ENCODE peak calls at places on chromosomes 13 and 19, in four cellular contexts. Y is aorta, U is upper lobe of right lung, O is SJSA1. S is an unnamed sample.

GRCh38 chr19:50835103-50835784 is 1.9 kb upstream of the KLK15 start:
- DNase-seq in Y (no peak), U (no peak), O (no peak), S (no peak)

GRCh38 chr13:112053744-112054615 is 13.0 kb upstream of the SOX1 start:
- DNase-seq in Y (no peak), U (no peak), O (peak), S (no peak)

GRCh38 chr13:95485045-95485517 is 67.4 kb upstream of the CLDN10 start:
- DNase-seq in Y (no peak), U (no peak), O (no peak), S (no peak)

GRCh38 chr19:49555600-49556411 is 24.6 kb downstream of the NOSIP start:
- DNase-seq in Y (peak), U (peak), O (no peak), S (peak)

GRCh38 chr13:51222510-51223283 is 499 bp downstream of the FAM124A start:
- DNase-seq in Y (no peak), U (no peak), O (no peak), S (no peak)

GRCh38 chr19:27392027-27392632 is 1820.8 kb downstream of the UQCRFS1 start:
- DNase-seq in Y (no peak), U (peak), O (peak), S (no peak)

GRCh38 chr19:39133431-39134270 is 8.1 kb downstream of the PAK4 start:
- DNase-seq in Y (no peak), U (peak), O (no peak), S (no peak)

GRCh38 chr13:95660981-95661581 is 15.9 kb upstream of the DNAJC3 start:
- DNase-seq in Y (no peak), U (no peak), O (no peak), S (no peak)

GRCh38 chr19:33000910-33001309 is 28.9 kb downstream of the FAAP24 start:
- DNase-seq in Y (no peak), U (no peak), O (no peak), S (no peak)

GRCh38 chr19:8396563-8397203 is 6.5 kb downstream of the RAB11B start:
- DNase-seq in Y (peak), U (peak), O (peak), S (peak)

GRCh38 chr19:33143897-33144405 is 12.0 kb downstream of the WDR88 start:
- DNase-seq in Y (peak), U (peak), O (peak), S (peak)

GRCh38 chr19:5470264-5470671 is 15.1 kb downstream of the ZNRF4 start:
- DNase-seq in Y (no peak), U (no peak), O (no peak), S (no peak)

GRCh38 chr19:3867971-3868769 is 668 bp downstream of the ZFR2 start:
- DNase-seq in Y (no peak), U (no peak), O (no peak), S (no peak)

GRCh38 chr13:34308725-34309124 is 490.8 kb downstream of the RFC3 start:
- DNase-seq in Y (no peak), U (no peak), O (no peak), S (no peak)

GRCh38 chr19:40285353-40286234 is 449 bp upstream of the AKT2 start:
- DNase-seq in Y (peak), U (peak), O (peak), S (peak)

GRCh38 chr19:5148794-5149190 is 179.9 kb downstream of the KDM4B start:
- DNase-seq in Y (peak), U (peak), O (no peak), S (no peak)

GRCh38 chr19:2046046-2046907 is 4.8 kb downstream of the MKNK2 start:
- DNase-seq in Y (peak), U (no peak), O (peak), S (no peak)
- H3K27ac ChIP-seq in Y (no peak), U (peak), O (no peak), S (no peak)

GRCh38 chr13:40897058-40897457 is 107.6 kb downstream of the SLC25A15 start:
- DNase-seq in Y (no peak), U (no peak), O (no peak), S (no peak)

GRCh38 chr13:40895207-40895606 is 105.8 kb downstream of the SLC25A15 start:
- DNase-seq in Y (no peak), U (no peak), O (no peak), S (no peak)

GRCh38 chr13:40895715-40896184 is 106.3 kb downstream of the SLC25A15 start:
- DNase-seq in Y (no peak), U (no peak), O (no peak), S (no peak)
- H3K27ac ChIP-seq in Y (no peak), U (no peak), O (no peak), S (peak)

DNA sequence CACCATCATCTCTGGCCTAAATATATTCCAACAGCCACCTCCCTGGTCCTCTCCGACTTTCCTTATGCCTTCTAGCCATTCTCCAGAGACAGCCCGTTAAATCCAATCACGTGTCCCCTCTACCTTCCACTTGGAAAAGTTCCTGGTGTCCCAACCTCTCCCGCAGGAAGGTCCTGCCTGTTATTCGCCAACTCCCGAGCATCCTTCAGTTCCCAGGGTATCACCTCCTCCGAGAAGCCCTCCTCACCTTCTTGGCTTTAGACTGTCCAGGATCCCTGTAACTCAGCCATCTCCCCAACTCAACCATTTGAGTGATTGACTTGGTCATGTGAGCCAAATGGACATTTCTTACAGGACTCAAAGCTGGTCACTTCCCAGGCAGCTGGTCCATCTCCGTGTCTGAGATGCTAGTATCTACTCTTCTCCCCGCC is 28.1 kb upstream of the NANOS3 start:
- DNase-seq in Y (no peak), U (no peak), O (no peak), S (no peak)
- H3K27ac ChIP-seq in Y (peak), U (peak), O (no peak), S (peak)

GRCh38 chr19:16571283-16571682 is 932 bp downstream of the SLC35E1 start:
- DNase-seq in Y (no peak), U (no peak), O (no peak), S (no peak)
- H3K27ac ChIP-seq in Y (no peak), U (peak), O (no peak), S (no peak)

GRCh38 chr19:2237051-2237868 is 636 bp downstream of the SF3A2 start:
- DNase-seq in Y (no peak), U (no peak), O (no peak), S (no peak)

GRCh38 chr19:2237869-2238153 is 1.2 kb downstream of the SF3A2 start:
- DNase-seq in Y (no peak), U (no peak), O (no peak), S (no peak)

GRCh38 chr19:2240881-2241760 is 4.5 kb downstream of the SF3A2 start:
- DNase-seq in Y (no peak), U (peak), O (no peak), S (no peak)

GRCh38 chr19:2239771-2240770 is 3.4 kb downstream of the SF3A2 start:
- DNase-seq in Y (no peak), U (no peak), O (no peak), S (no peak)

GRCh38 chr19:2239173-2239572 is 2.5 kb downstream of the SF3A2 start:
- DNase-seq in Y (no peak), U (no peak), O (no peak), S (no peak)
- H3K27ac ChIP-seq in Y (no peak), U (peak), O (no peak), S (no peak)

GRCh38 chr19:12949363-12950284 is 4.0 kb downstream of the RAD23A start:
- DNase-seq in Y (no peak), U (no peak), O (no peak), S (no peak)
- H3K27ac ChIP-seq in Y (no peak), U (no peak), O (no peak), S (no peak)

GRCh38 chr19:35008891-35009341 is 8.8 kb downstream of the GRAMD1A start:
- DNase-seq in Y (no peak), U (no peak), O (no peak), S (no peak)
- H3K27ac ChIP-seq in Y (no peak), U (peak), O (no peak), S (no peak)

GRCh38 chr19:46481947-46482346 is 10.6 kb upstream of the PNMA8A start:
- DNase-seq in Y (no peak), U (no peak), O (no peak), S (no peak)
- H3K27ac ChIP-seq in Y (peak), U (peak), O (no peak), S (no peak)

GRCh38 chr19:17303167-17303939 is at the start of gene ABHD8:
- DNase-seq in Y (peak), U (peak), O (peak), S (peak)
- H3K27ac ChIP-seq in Y (no peak), U (peak), O (no peak), S (peak)

S was measured in substantia nigra.